ENCODE peak calls at places on chromosomes 4 and X, in nine cellular contexts. One of them, this sample, is unnamed.

GRCh38 chr4:622071-622995 is 3.0 kb upstream of the PDE6B start:
- DNase-seq in upper lobe of right lung: no peak
- DNase-seq in CD8-positive, alpha-beta T cell: no peak
- DNase-seq in cardiac muscle cell: no peak
- DNase-seq in OCI-LY7: no peak
- DNase-seq in heart left ventricle: no peak
- DNase-seq in vagina: no peak
- DNase-seq in heart right ventricle: no peak
- DNase-seq in colonic mucosa: no peak
- DNase-seq in this sample: no peak

GRCh38 chr4:184255917-184256642 is 38.4 kb upstream of the ENPP6 start:
- DNase-seq in colonic mucosa: no peak
- DNase-seq in heart left ventricle: no peak
- DNase-seq in CD8-positive, alpha-beta T cell: no peak
- DNase-seq in heart right ventricle: no peak
- DNase-seq in OCI-LY7: no peak
- DNase-seq in vagina: no peak
- DNase-seq in cardiac muscle cell: no peak
- DNase-seq in upper lobe of right lung: no peak
- DNase-seq in this sample: no peak

GRCh38 chr4:103018391-103019318 is 850 bp downstream of the SLC9B1 start:
- DNase-seq in CD8-positive, alpha-beta T cell: no peak
- DNase-seq in OCI-LY7: peak
- DNase-seq in cardiac muscle cell: no peak
- DNase-seq in heart left ventricle: no peak
- DNase-seq in heart right ventricle: no peak
- DNase-seq in colonic mucosa: peak
- DNase-seq in upper lobe of right lung: peak
- DNase-seq in vagina: no peak
- DNase-seq in this sample: no peak

GRCh38 chr4:37737456-37737855 is 51.3 kb upstream of the RELL1 start:
- DNase-seq in upper lobe of right lung: no peak
- DNase-seq in CD8-positive, alpha-beta T cell: no peak
- DNase-seq in heart left ventricle: no peak
- DNase-seq in cardiac muscle cell: no peak
- DNase-seq in vagina: no peak
- DNase-seq in heart right ventricle: no peak
- DNase-seq in OCI-LY7: no peak
- DNase-seq in colonic mucosa: no peak
- DNase-seq in this sample: peak

GRCh38 chrX:104343408-104344129 is 88.8 kb upstream of the ESX1 start:
- DNase-seq in upper lobe of right lung: no peak
- DNase-seq in colonic mucosa: peak
- DNase-seq in cardiac muscle cell: peak
- DNase-seq in vagina: no peak
- DNase-seq in heart right ventricle: no peak
- DNase-seq in CD8-positive, alpha-beta T cell: no peak
- DNase-seq in OCI-LY7: peak
- DNase-seq in heart left ventricle: no peak
- DNase-seq in this sample: peak

GRCh38 chr4:8905773-8906667 is 34.4 kb upstream of the HMX1 start:
- DNase-seq in OCI-LY7: no peak
- DNase-seq in vagina: no peak
- DNase-seq in upper lobe of right lung: peak
- DNase-seq in CD8-positive, alpha-beta T cell: no peak
- DNase-seq in heart right ventricle: no peak
- DNase-seq in heart left ventricle: peak
- DNase-seq in colonic mucosa: no peak
- DNase-seq in cardiac muscle cell: no peak
- DNase-seq in this sample: no peak

GRCh38 chr4:8737075-8737474 is 134.6 kb downstream of the HMX1 start:
- DNase-seq in vagina: peak
- DNase-seq in CD8-positive, alpha-beta T cell: no peak
- DNase-seq in upper lobe of right lung: peak
- DNase-seq in colonic mucosa: no peak
- DNase-seq in cardiac muscle cell: no peak
- DNase-seq in heart left ventricle: no peak
- DNase-seq in heart right ventricle: no peak
- DNase-seq in OCI-LY7: no peak
- DNase-seq in this sample: no peak

GRCh38 chr4:106365613-106366012 is 3.0 kb downstream of the GIMD1 start:
- DNase-seq in OCI-LY7: no peak
- DNase-seq in upper lobe of right lung: no peak
- DNase-seq in vagina: no peak
- DNase-seq in heart left ventricle: no peak
- DNase-seq in colonic mucosa: no peak
- DNase-seq in cardiac muscle cell: peak
- DNase-seq in heart right ventricle: no peak
- DNase-seq in CD8-positive, alpha-beta T cell: no peak
- DNase-seq in this sample: peak

GRCh38 chrX:108177321-108177990 is 85.9 kb downstream of the ATG4A start:
- DNase-seq in heart left ventricle: no peak
- DNase-seq in vagina: no peak
- DNase-seq in CD8-positive, alpha-beta T cell: no peak
- DNase-seq in upper lobe of right lung: no peak
- DNase-seq in heart right ventricle: no peak
- DNase-seq in colonic mucosa: no peak
- DNase-seq in OCI-LY7: no peak
- DNase-seq in cardiac muscle cell: no peak
- DNase-seq in this sample: peak

GRCh38 chr4:102047616-102048015 is 257.1 kb downstream of the BANK1 start:
- DNase-seq in colonic mucosa: no peak
- DNase-seq in OCI-LY7: no peak
- DNase-seq in upper lobe of right lung: no peak
- DNase-seq in heart left ventricle: no peak
- DNase-seq in CD8-positive, alpha-beta T cell: no peak
- DNase-seq in cardiac muscle cell: no peak
- DNase-seq in vagina: no peak
- DNase-seq in heart right ventricle: no peak
- DNase-seq in this sample: no peak

GRCh38 chr4:15378055-15378454 is 49.8 kb upstream of the C1QTNF7 start:
- DNase-seq in CD8-positive, alpha-beta T cell: no peak
- DNase-seq in colonic mucosa: no peak
- DNase-seq in cardiac muscle cell: no peak
- DNase-seq in heart right ventricle: no peak
- DNase-seq in heart left ventricle: no peak
- DNase-seq in vagina: no peak
- DNase-seq in upper lobe of right lung: no peak
- DNase-seq in OCI-LY7: no peak
- DNase-seq in this sample: no peak

GRCh38 chr4:185467991-185468390 is 3.5 kb downstream of the CCDC110 start:
- DNase-seq in heart left ventricle: no peak
- DNase-seq in vagina: no peak
- DNase-seq in heart right ventricle: no peak
- DNase-seq in OCI-LY7: no peak
- DNase-seq in cardiac muscle cell: no peak
- DNase-seq in CD8-positive, alpha-beta T cell: no peak
- DNase-seq in upper lobe of right lung: no peak
- DNase-seq in colonic mucosa: no peak
- DNase-seq in this sample: no peak

GRCh38 chrX:39050427-39050826 is 249.2 kb downstream of the MID1IP1 start:
- DNase-seq in CD8-positive, alpha-beta T cell: no peak
- DNase-seq in cardiac muscle cell: no peak
- DNase-seq in OCI-LY7: no peak
- DNase-seq in vagina: peak
- DNase-seq in heart left ventricle: no peak
- DNase-seq in colonic mucosa: no peak
- DNase-seq in upper lobe of right lung: no peak
- DNase-seq in heart right ventricle: no peak
- DNase-seq in this sample: no peak

GRCh38 chr4:83074086-83074704 is 39.2 kb downstream of the COPS4 start:
- DNase-seq in colonic mucosa: peak
- DNase-seq in heart right ventricle: no peak
- DNase-seq in OCI-LY7: peak
- DNase-seq in heart left ventricle: no peak
- DNase-seq in cardiac muscle cell: peak
- DNase-seq in CD8-positive, alpha-beta T cell: peak
- DNase-seq in vagina: no peak
- DNase-seq in upper lobe of right lung: no peak
- DNase-seq in this sample: peak

GRCh38 chr4:147626903-147627302 is 9.7 kb downstream of the TMEM184C start:
- DNase-seq in cardiac muscle cell: no peak
- DNase-seq in vagina: no peak
- DNase-seq in colonic mucosa: no peak
- DNase-seq in upper lobe of right lung: no peak
- DNase-seq in CD8-positive, alpha-beta T cell: no peak
- DNase-seq in heart left ventricle: no peak
- DNase-seq in OCI-LY7: no peak
- DNase-seq in heart right ventricle: no peak
- DNase-seq in this sample: no peak

GRCh38 chr4:172202480-172203076 is 389.4 kb downstream of the GALNTL6 start:
- DNase-seq in heart right ventricle: no peak
- DNase-seq in OCI-LY7: peak
- DNase-seq in vagina: no peak
- DNase-seq in heart left ventricle: no peak
- DNase-seq in colonic mucosa: no peak
- DNase-seq in CD8-positive, alpha-beta T cell: no peak
- DNase-seq in upper lobe of right lung: no peak
- DNase-seq in cardiac muscle cell: peak
- DNase-seq in this sample: peak

GRCh38 chr4:123304151-123305021 is 92.2 kb upstream of the SPRY1 start:
- DNase-seq in heart left ventricle: no peak
- DNase-seq in cardiac muscle cell: peak
- DNase-seq in CD8-positive, alpha-beta T cell: no peak
- DNase-seq in heart right ventricle: no peak
- DNase-seq in upper lobe of right lung: no peak
- DNase-seq in OCI-LY7: peak
- DNase-seq in colonic mucosa: no peak
- DNase-seq in vagina: no peak
- DNase-seq in this sample: no peak

GRCh38 chr4:128517739-128518510 is 230.3 kb upstream of the PGRMC2 start:
- DNase-seq in colonic mucosa: peak
- DNase-seq in CD8-positive, alpha-beta T cell: no peak
- DNase-seq in OCI-LY7: no peak
- DNase-seq in heart left ventricle: no peak
- DNase-seq in upper lobe of right lung: no peak
- DNase-seq in vagina: no peak
- DNase-seq in heart right ventricle: peak
- DNase-seq in cardiac muscle cell: no peak
- DNase-seq in this sample: peak

GRCh38 chr4:4461850-4462249 is 74.9 kb downstream of the NSG1 start:
- DNase-seq in OCI-LY7: no peak
- DNase-seq in heart right ventricle: no peak
- DNase-seq in vagina: no peak
- DNase-seq in CD8-positive, alpha-beta T cell: peak
- DNase-seq in heart left ventricle: no peak
- DNase-seq in upper lobe of right lung: peak
- DNase-seq in colonic mucosa: no peak
- DNase-seq in cardiac muscle cell: no peak
- DNase-seq in this sample: no peak

DNA sequence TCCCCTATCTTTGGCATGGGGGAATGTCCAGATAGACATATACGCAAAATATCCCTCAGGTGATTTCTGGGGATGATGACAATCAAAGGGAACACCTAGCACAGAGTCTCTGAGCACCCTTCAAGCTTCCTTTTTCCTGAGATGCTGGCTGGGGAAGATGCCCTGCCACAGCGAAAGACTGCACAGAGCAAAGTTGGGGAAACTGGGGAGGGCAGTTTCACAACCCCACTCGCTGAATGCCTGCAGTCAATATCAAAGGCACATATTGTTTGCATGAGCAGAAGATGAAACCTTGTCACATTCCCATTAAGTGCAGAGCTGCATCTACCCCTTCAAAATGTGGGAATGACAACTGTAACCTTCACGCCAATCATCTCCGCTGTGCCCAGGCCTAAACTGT is 2.6 kb downstream of the GPC4 start:
- DNase-seq in heart left ventricle: no peak
- DNase-seq in heart right ventricle: no peak
- DNase-seq in cardiac muscle cell: no peak
- DNase-seq in OCI-LY7: no peak
- DNase-seq in colonic mucosa: no peak
- DNase-seq in CD8-positive, alpha-beta T cell: no peak
- DNase-seq in vagina: no peak
- DNase-seq in upper lobe of right lung: no peak
- DNase-seq in this sample: no peak
- H3K4me3 ChIP-seq in heart left ventricle: no peak
- H3K4me3 ChIP-seq in heart right ventricle: no peak
- H3K4me3 ChIP-seq in cardiac muscle cell: peak
- H3K4me3 ChIP-seq in OCI-LY7: no peak
- H3K4me3 ChIP-seq in colonic mucosa: no peak
- H3K4me3 ChIP-seq in CD8-positive, alpha-beta T cell: no peak
- H3K4me3 ChIP-seq in vagina: no peak
- H3K4me3 ChIP-seq in upper lobe of right lung: peak
- H3K4me3 ChIP-seq in this sample: peak

DNA sequence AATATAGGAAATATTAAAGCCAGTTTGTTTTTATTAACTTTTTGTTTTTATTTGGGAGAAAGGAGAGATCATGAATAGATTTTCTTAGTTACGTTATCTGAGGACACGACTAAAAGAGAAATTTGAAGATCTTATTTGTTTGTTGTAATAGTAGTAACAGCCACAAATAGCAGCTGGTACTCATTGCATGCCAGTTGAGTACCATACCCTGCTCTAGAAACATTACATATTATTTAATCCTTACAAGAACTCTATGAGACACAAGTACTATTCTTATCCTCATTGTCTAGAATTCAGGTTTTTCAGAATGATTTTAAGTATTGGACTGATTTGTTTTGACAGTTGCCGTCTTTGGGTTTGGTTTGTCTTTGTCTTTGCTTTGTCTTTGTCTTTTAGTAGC is 31.8 kb downstream of the USP53 start:
- DNase-seq in vagina: no peak
- DNase-seq in OCI-LY7: no peak
- DNase-seq in upper lobe of right lung: no peak
- DNase-seq in CD8-positive, alpha-beta T cell: no peak
- DNase-seq in heart right ventricle: no peak
- DNase-seq in colonic mucosa: no peak
- DNase-seq in cardiac muscle cell: no peak
- DNase-seq in heart left ventricle: no peak
- DNase-seq in this sample: no peak
- TF ChIP-seq CTCF in vagina: no peak
- TF ChIP-seq CTCF in OCI-LY7: no peak
- TF ChIP-seq CTCF in upper lobe of right lung: no peak
- TF ChIP-seq CTCF in CD8-positive, alpha-beta T cell: no peak
- TF ChIP-seq CTCF in heart right ventricle: no peak
- TF ChIP-seq CTCF in colonic mucosa: no peak
- TF ChIP-seq CTCF in cardiac muscle cell: no peak
- TF ChIP-seq CTCF in heart left ventricle: no peak
- TF ChIP-seq CTCF in this sample: no peak

GRCh38 chrX:97117572-97117971 is 233.9 kb downstream of the RPA4 start:
- DNase-seq in colonic mucosa: no peak
- DNase-seq in heart right ventricle: no peak
- DNase-seq in vagina: no peak
- DNase-seq in heart left ventricle: no peak
- DNase-seq in CD8-positive, alpha-beta T cell: no peak
- DNase-seq in cardiac muscle cell: no peak
- DNase-seq in upper lobe of right lung: no peak
- DNase-seq in OCI-LY7: no peak
- DNase-seq in this sample: no peak
- H3K4me3 ChIP-seq in colonic mucosa: no peak
- H3K4me3 ChIP-seq in heart right ventricle: no peak
- H3K4me3 ChIP-seq in vagina: no peak
- H3K4me3 ChIP-seq in heart left ventricle: no peak
- H3K4me3 ChIP-seq in CD8-positive, alpha-beta T cell: no peak
- H3K4me3 ChIP-seq in cardiac muscle cell: no peak
- H3K4me3 ChIP-seq in upper lobe of right lung: no peak
- H3K4me3 ChIP-seq in OCI-LY7: no peak
- H3K4me3 ChIP-seq in this sample: no peak

DNA sequence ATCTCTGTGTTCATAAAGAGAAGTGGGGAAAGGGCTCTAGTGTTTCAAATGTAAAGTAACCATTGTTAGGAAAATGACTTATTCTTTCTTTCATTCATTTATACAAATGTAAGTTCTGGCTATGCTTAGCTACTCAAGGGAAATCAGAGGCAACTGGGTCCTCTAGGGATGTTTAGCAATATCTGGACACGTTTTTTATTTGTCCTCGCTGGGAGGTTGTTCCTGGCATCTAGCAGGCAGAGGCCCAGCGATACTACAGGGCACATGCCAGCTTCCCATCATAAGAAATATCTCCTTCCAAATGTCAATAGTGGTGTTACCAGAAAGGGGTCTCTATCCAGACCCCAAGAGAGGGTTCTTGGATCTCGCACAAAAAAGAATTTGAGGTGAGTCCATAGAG is 150.0 kb downstream of the VCX3A start:
- DNase-seq in vagina: no peak
- DNase-seq in colonic mucosa: no peak
- DNase-seq in cardiac muscle cell: no peak
- DNase-seq in upper lobe of right lung: no peak
- DNase-seq in OCI-LY7: no peak
- DNase-seq in heart right ventricle: no peak
- DNase-seq in CD8-positive, alpha-beta T cell: no peak
- DNase-seq in heart left ventricle: no peak
- DNase-seq in this sample: no peak
- TF ChIP-seq CTCF in vagina: no peak
- TF ChIP-seq CTCF in colonic mucosa: no peak
- TF ChIP-seq CTCF in cardiac muscle cell: no peak
- TF ChIP-seq CTCF in upper lobe of right lung: no peak
- TF ChIP-seq CTCF in OCI-LY7: no peak
- TF ChIP-seq CTCF in heart right ventricle: no peak
- TF ChIP-seq CTCF in CD8-positive, alpha-beta T cell: no peak
- TF ChIP-seq CTCF in heart left ventricle: no peak
- TF ChIP-seq CTCF in this sample: no peak

This sample was measured in astrocyte of the spinal cord.